ENCODE peak calls at places on chromosomes 11 and 22, in eight cellular contexts. One of them, this sample, is unnamed. For H3K27me3, the result is how much of the 10 kb centered on the place peaks cover.

GRCh38 chr11:66543263-66544107 is 2.4 kb downstream of the ZDHHC24 start:
- DNase-seq in tibial nerve: no peak
- DNase-seq in lung: no peak
- DNase-seq in brain microvascular endothelial cell: peak
- DNase-seq in SJSA1: no peak
- DNase-seq in fibroblast of lung: peak
- DNase-seq in sigmoid colon: no peak
- DNase-seq in MM.1S: no peak
- DNase-seq in this sample: no peak

GRCh38 chr11:58640386-58641023 is 18.0 kb downstream of the CNTF start:
- DNase-seq in tibial nerve: peak
- DNase-seq in lung: no peak
- DNase-seq in brain microvascular endothelial cell: no peak
- DNase-seq in SJSA1: no peak
- DNase-seq in fibroblast of lung: no peak
- DNase-seq in sigmoid colon: no peak
- DNase-seq in MM.1S: no peak
- DNase-seq in this sample: no peak

GRCh38 chr22:20595461-20595860 is 88.1 kb downstream of the MED15 start:
- DNase-seq in tibial nerve: no peak
- DNase-seq in lung: no peak
- DNase-seq in brain microvascular endothelial cell: no peak
- DNase-seq in SJSA1: no peak
- DNase-seq in fibroblast of lung: no peak
- DNase-seq in sigmoid colon: no peak
- DNase-seq in MM.1S: no peak
- DNase-seq in this sample: no peak

GRCh38 chr11:66694732-66695207 is 17.1 kb upstream of the RBM4B start:
- DNase-seq in tibial nerve: peak
- DNase-seq in lung: peak
- DNase-seq in brain microvascular endothelial cell: peak
- DNase-seq in SJSA1: peak
- DNase-seq in fibroblast of lung: peak
- DNase-seq in sigmoid colon: peak
- DNase-seq in MM.1S: peak
- DNase-seq in this sample: peak

GRCh38 chr11:117877120-117877784 is 794 bp upstream of the FXYD6 start:
- DNase-seq in tibial nerve: no peak
- DNase-seq in lung: no peak
- DNase-seq in brain microvascular endothelial cell: no peak
- DNase-seq in SJSA1: no peak
- DNase-seq in fibroblast of lung: no peak
- DNase-seq in sigmoid colon: peak
- DNase-seq in MM.1S: no peak
- DNase-seq in this sample: no peak

GRCh38 chr22:34761111-34761510 is 304.8 kb upstream of the ISX start:
- DNase-seq in tibial nerve: no peak
- DNase-seq in lung: no peak
- DNase-seq in brain microvascular endothelial cell: no peak
- DNase-seq in SJSA1: no peak
- DNase-seq in fibroblast of lung: peak
- DNase-seq in sigmoid colon: no peak
- DNase-seq in MM.1S: no peak
- DNase-seq in this sample: no peak

GRCh38 chr22:17159504-17159951 is 451 bp upstream of the HDHD5 start:
- DNase-seq in tibial nerve: peak
- DNase-seq in lung: peak
- DNase-seq in brain microvascular endothelial cell: peak
- DNase-seq in SJSA1: no peak
- DNase-seq in fibroblast of lung: peak
- DNase-seq in sigmoid colon: peak
- DNase-seq in MM.1S: no peak
- DNase-seq in this sample: no peak

GRCh38 chr11:64599698-64600211 is 8.7 kb downstream of the SLC22A12 start:
- DNase-seq in tibial nerve: no peak
- DNase-seq in lung: no peak
- DNase-seq in brain microvascular endothelial cell: no peak
- DNase-seq in SJSA1: no peak
- DNase-seq in fibroblast of lung: no peak
- DNase-seq in sigmoid colon: no peak
- DNase-seq in MM.1S: no peak
- DNase-seq in this sample: no peak

GRCh38 chr11:6608011-6608410 is 4.0 kb downstream of the TAF10 start:
- DNase-seq in tibial nerve: no peak
- DNase-seq in lung: peak
- DNase-seq in brain microvascular endothelial cell: no peak
- DNase-seq in SJSA1: no peak
- DNase-seq in fibroblast of lung: no peak
- DNase-seq in sigmoid colon: peak
- DNase-seq in MM.1S: no peak
- DNase-seq in this sample: no peak

GRCh38 chr22:24005201-24005600 is at the start of gene GSTT4:
- DNase-seq in tibial nerve: no peak
- DNase-seq in lung: no peak
- DNase-seq in brain microvascular endothelial cell: no peak
- DNase-seq in SJSA1: no peak
- DNase-seq in fibroblast of lung: no peak
- DNase-seq in sigmoid colon: peak
- DNase-seq in MM.1S: no peak
- DNase-seq in this sample: no peak

GRCh38 chr11:1116666-1117390 is 40.9 kb upstream of the MUC5AC start:
- DNase-seq in tibial nerve: no peak
- DNase-seq in lung: no peak
- DNase-seq in brain microvascular endothelial cell: no peak
- DNase-seq in SJSA1: no peak
- DNase-seq in fibroblast of lung: no peak
- DNase-seq in sigmoid colon: peak
- DNase-seq in MM.1S: no peak
- DNase-seq in this sample: no peak

GRCh38 chr22:45460288-45461109 is 42.2 kb upstream of the FBLN1 start:
- DNase-seq in tibial nerve: peak
- DNase-seq in lung: no peak
- DNase-seq in brain microvascular endothelial cell: no peak
- DNase-seq in SJSA1: no peak
- DNase-seq in fibroblast of lung: no peak
- DNase-seq in sigmoid colon: peak
- DNase-seq in MM.1S: no peak
- DNase-seq in this sample: peak

GRCh38 chr11:5367461-5368074 is 16.0 kb upstream of the OR51M1 start:
- DNase-seq in tibial nerve: no peak
- DNase-seq in lung: no peak
- DNase-seq in brain microvascular endothelial cell: peak
- DNase-seq in SJSA1: no peak
- DNase-seq in fibroblast of lung: peak
- DNase-seq in sigmoid colon: no peak
- DNase-seq in MM.1S: peak
- DNase-seq in this sample: peak

GRCh38 chr11:129374993-129375721 is 491 bp upstream of the BARX2 start:
- DNase-seq in tibial nerve: no peak
- DNase-seq in lung: no peak
- DNase-seq in brain microvascular endothelial cell: no peak
- DNase-seq in SJSA1: no peak
- DNase-seq in fibroblast of lung: peak
- DNase-seq in sigmoid colon: no peak
- DNase-seq in MM.1S: peak
- DNase-seq in this sample: no peak
- H3K4me3 ChIP-seq in tibial nerve: no peak
- H3K4me3 ChIP-seq in lung: no peak
- H3K4me3 ChIP-seq in brain microvascular endothelial cell: peak
- H3K4me3 ChIP-seq in SJSA1: no peak
- H3K4me3 ChIP-seq in fibroblast of lung: no peak
- H3K4me3 ChIP-seq in sigmoid colon: peak
- H3K4me3 ChIP-seq in MM.1S: peak
- H3K4me3 ChIP-seq in this sample: no peak

GRCh38 chr22:42434748-42435425 is 2.7 kb upstream of the NFAM1 start:
- DNase-seq in tibial nerve: no peak
- DNase-seq in lung: no peak
- DNase-seq in brain microvascular endothelial cell: no peak
- DNase-seq in SJSA1: no peak
- DNase-seq in fibroblast of lung: no peak
- DNase-seq in sigmoid colon: no peak
- DNase-seq in MM.1S: no peak
- DNase-seq in this sample: no peak
- H3K27me3 ChIP-seq in tibial nerve: under half
- H3K27me3 ChIP-seq in lung: under half
- H3K27me3 ChIP-seq in brain microvascular endothelial cell: under half
- H3K27me3 ChIP-seq in SJSA1: under half
- H3K27me3 ChIP-seq in fibroblast of lung: under half
- H3K27me3 ChIP-seq in sigmoid colon: under half
- H3K27me3 ChIP-seq in MM.1S: half or more
- H3K27me3 ChIP-seq in this sample: half or more

GRCh38 chr11:123255909-123256308 is 60.9 kb upstream of the CLMP start:
- DNase-seq in tibial nerve: no peak
- DNase-seq in lung: no peak
- DNase-seq in brain microvascular endothelial cell: no peak
- DNase-seq in SJSA1: no peak
- DNase-seq in fibroblast of lung: no peak
- DNase-seq in sigmoid colon: no peak
- DNase-seq in MM.1S: no peak
- DNase-seq in this sample: no peak

GRCh38 chr11:123261345-123262106 is 66.5 kb upstream of the CLMP start:
- DNase-seq in tibial nerve: peak
- DNase-seq in lung: peak
- DNase-seq in brain microvascular endothelial cell: peak
- DNase-seq in SJSA1: peak
- DNase-seq in fibroblast of lung: peak
- DNase-seq in sigmoid colon: peak
- DNase-seq in MM.1S: peak
- DNase-seq in this sample: no peak

GRCh38 chr11:123258877-123259276 is 63.8 kb upstream of the CLMP start:
- DNase-seq in tibial nerve: no peak
- DNase-seq in lung: no peak
- DNase-seq in brain microvascular endothelial cell: no peak
- DNase-seq in SJSA1: no peak
- DNase-seq in fibroblast of lung: no peak
- DNase-seq in sigmoid colon: no peak
- DNase-seq in MM.1S: no peak
- DNase-seq in this sample: no peak

GRCh38 chr11:123264431-123264780 is 69.4 kb upstream of the CLMP start:
- DNase-seq in tibial nerve: no peak
- DNase-seq in lung: no peak
- DNase-seq in brain microvascular endothelial cell: no peak
- DNase-seq in SJSA1: no peak
- DNase-seq in fibroblast of lung: no peak
- DNase-seq in sigmoid colon: no peak
- DNase-seq in MM.1S: peak
- DNase-seq in this sample: no peak

DNA sequence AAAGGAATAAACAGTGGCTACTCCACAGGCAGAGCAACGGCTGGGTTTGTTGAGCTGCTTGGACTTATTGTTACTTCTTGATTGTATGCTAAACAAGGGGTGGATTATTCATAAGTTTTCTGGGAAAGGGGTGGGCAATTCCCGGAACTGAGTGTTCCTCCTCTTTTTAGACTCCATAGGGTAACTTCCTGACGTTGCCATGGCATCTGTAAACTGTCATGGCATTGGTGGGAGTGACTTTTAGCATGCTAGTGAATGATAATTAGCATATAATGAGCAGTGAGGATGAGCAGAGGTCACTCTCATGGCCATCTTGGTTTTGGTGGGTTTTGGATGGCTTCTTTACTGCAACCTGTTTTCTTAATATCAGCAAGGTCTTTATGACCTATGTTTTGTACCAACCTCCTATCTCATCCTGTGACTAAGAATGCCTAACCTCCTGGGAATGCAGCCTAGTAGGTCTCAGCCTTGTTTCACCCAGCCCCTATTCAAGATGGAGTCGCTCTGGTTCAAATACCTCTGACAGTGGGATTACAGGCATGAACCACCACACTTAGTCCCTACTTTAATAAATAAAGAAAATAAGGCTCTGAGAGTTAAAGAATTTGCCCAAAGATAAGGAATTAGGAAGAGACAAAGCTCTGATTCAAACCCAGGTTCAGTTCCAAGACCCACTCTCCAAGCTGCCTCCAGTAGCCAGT is 65.6 kb upstream of the CLMP start:
- DNase-seq in tibial nerve: no peak
- DNase-seq in lung: no peak
- DNase-seq in brain microvascular endothelial cell: no peak
- DNase-seq in SJSA1: no peak
- DNase-seq in fibroblast of lung: no peak
- DNase-seq in sigmoid colon: no peak
- DNase-seq in MM.1S: no peak
- DNase-seq in this sample: no peak
- H3K4me3 ChIP-seq in tibial nerve: no peak
- H3K4me3 ChIP-seq in lung: no peak
- H3K4me3 ChIP-seq in brain microvascular endothelial cell: no peak
- H3K4me3 ChIP-seq in SJSA1: no peak
- H3K4me3 ChIP-seq in fibroblast of lung: no peak
- H3K4me3 ChIP-seq in sigmoid colon: no peak
- H3K4me3 ChIP-seq in MM.1S: no peak
- H3K4me3 ChIP-seq in this sample: no peak

DNA sequence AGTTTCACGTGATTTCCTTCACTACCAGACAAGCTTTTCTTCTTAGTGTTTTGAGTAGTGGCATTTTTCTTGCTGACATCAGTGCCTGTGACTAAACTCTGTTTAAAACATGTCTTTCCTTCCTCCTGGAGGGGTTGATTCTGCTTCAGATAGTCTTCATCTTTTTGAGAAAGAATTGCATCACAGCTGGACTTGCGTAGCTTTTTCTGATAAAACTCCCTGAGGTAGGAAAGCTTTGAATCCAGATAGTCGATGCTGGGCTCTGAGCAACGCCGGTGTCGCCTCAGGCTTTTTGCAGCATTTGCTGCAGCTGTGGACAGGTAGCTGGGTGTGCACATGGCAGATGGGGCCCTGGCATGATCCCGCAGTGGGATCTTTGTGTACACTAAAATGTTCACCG is 131.7 kb downstream of the ARHGAP20 start:
- DNase-seq in tibial nerve: no peak
- DNase-seq in lung: no peak
- DNase-seq in brain microvascular endothelial cell: no peak
- DNase-seq in SJSA1: no peak
- DNase-seq in fibroblast of lung: no peak
- DNase-seq in sigmoid colon: no peak
- DNase-seq in MM.1S: no peak
- DNase-seq in this sample: no peak
- H3K27me3 ChIP-seq in tibial nerve: under half
- H3K27me3 ChIP-seq in lung: under half
- H3K27me3 ChIP-seq in brain microvascular endothelial cell: under half
- H3K27me3 ChIP-seq in SJSA1: under half
- H3K27me3 ChIP-seq in fibroblast of lung: under half
- H3K27me3 ChIP-seq in sigmoid colon: under half
- H3K27me3 ChIP-seq in MM.1S: under half
- H3K27me3 ChIP-seq in this sample: under half